ENCODE peak calls at places on chromosomes 3 and 15, in five cellular contexts. M, F, J, P and D are unnamed samples.

GRCh38 chr3:139434764-139435291 is 41.5 kb downstream of the RBP2 start:
- DNase-seq in M (peak; percentile 67), F (peak; percentile 35), J (no peak), P (peak; percentile 64), D (peak; percentile 29)

GRCh38 chr3:15348246-15348645 is 15.9 kb upstream of the SH3BP5 start:
- DNase-seq in M (no peak), F (no peak), J (no peak), P (no peak), D (no peak)

GRCh38 chr15:80567721-80568157 is 127.4 kb upstream of the ABHD17C start:
- DNase-seq in M (peak; percentile 86), F (peak; percentile 67), J (peak; percentile 82), P (peak; percentile 85), D (peak; percentile 49)

GRCh38 chr3:129233538-129233937 is 15.9 kb upstream of the COPG1 start:
- DNase-seq in M (no peak), F (no peak), J (no peak), P (no peak), D (peak; percentile 53)

GRCh38 chr15:27514526-27514925 is 543.5 kb downstream of the GABRG3 start:
- DNase-seq in M (no peak), F (no peak), J (no peak), P (no peak), D (no peak)

GRCh38 chr15:77144028-77144427 is 73.1 kb upstream of the TSPAN3 start:
- DNase-seq in M (peak; percentile 37), F (no peak), J (no peak), P (no peak), D (no peak)

GRCh38 chr15:98154863-98155262 is 194.4 kb downstream of the ARRDC4 start:
- DNase-seq in M (peak; percentile 87), F (peak; percentile 78), J (no peak), P (peak; percentile 97), D (no peak)

GRCh38 chr3:22157848-22158247 is 406.8 kb upstream of the ZNF385D start:
- DNase-seq in M (no peak), F (no peak), J (no peak), P (no peak), D (no peak)

GRCh38 chr3:45664558-45664957 is 24.6 kb upstream of the SACM1L start:
- DNase-seq in M (no peak), F (no peak), J (no peak), P (no peak), D (no peak)

GRCh38 chr3:170709046-170709445 is 123.2 kb upstream of the SLC7A14 start:
- DNase-seq in M (peak; percentile 87), F (no peak), J (peak; percentile 54), P (no peak), D (no peak)

GRCh38 chr3:99128740-99129505 is 227.4 kb upstream of the DCBLD2 start:
- DNase-seq in M (peak; percentile 86), F (peak; percentile 40), J (peak; percentile 73), P (peak; percentile 80), D (no peak)

GRCh38 chr3:43539321-43539720 is 82.5 kb downstream of the ANO10 start:
- DNase-seq in M (no peak), F (no peak), J (no peak), P (no peak), D (no peak)

GRCh38 chr3:9169951-9170850 is 79.2 kb downstream of the SRGAP3 start:
- DNase-seq in M (no peak), F (no peak), J (no peak), P (no peak), D (no peak)

GRCh38 chr15:31338318-31338878 is 11.8 kb downstream of the KLF13 start:
- DNase-seq in M (no peak), F (no peak), J (no peak), P (no peak), D (peak; percentile 63)

GRCh38 chr3:123344175-123344908 is 104.5 kb downstream of the ADCY5 start:
- DNase-seq in M (no peak), F (peak; percentile 65), J (peak; percentile 60), P (no peak), D (no peak)

GRCh38 chr15:77059761-77060345 is 11.1 kb downstream of the TSPAN3 start:
- DNase-seq in M (no peak), F (no peak), J (no peak), P (no peak), D (no peak)

GRCh38 chr15:90362936-90363212 is 10.8 kb downstream of the ZNF774 start:
- DNase-seq in M (peak; percentile 82), F (no peak), J (peak; percentile 78), P (peak; percentile 57), D (no peak)

GRCh38 chr3:155093261-155093660 is 13.1 kb downstream of the MME start:
- DNase-seq in M (no peak), F (no peak), J (no peak), P (no peak), D (no peak)